ENCODE peak calls at places on chromosomes 11 and 22, in four cellular contexts. B is non-pigmented ciliary epithelial cell, F is H7, X is MV-4-11. S is an unnamed sample.

GRCh38 chr11:2212411-2213251 is 41.0 kb upstream of the TH start:
- DNase-seq in B (no peak), F (peak), X (no peak), S (no peak)

GRCh38 chr11:69772646-69773045 is 2.5 kb downstream of the FGF4 start:
- DNase-seq in B (no peak), F (peak), X (no peak), S (no peak)

GRCh38 chr22:21755855-21756284 is 20.3 kb upstream of the YPEL1 start:
- DNase-seq in B (peak), F (no peak), X (no peak), S (no peak)

GRCh38 chr22:29224859-29225410 is 19.2 kb downstream of the EMID1 start:
- DNase-seq in B (no peak), F (peak), X (no peak), S (no peak)

GRCh38 chr22:29517215-29517908 is 36.2 kb downstream of the THOC5 start:
- DNase-seq in B (no peak), F (no peak), X (no peak), S (no peak)

GRCh38 chr11:36469881-36470802 is 39.9 kb downstream of the TRAF6 start:
- DNase-seq in B (no peak), F (no peak), X (peak), S (peak)

GRCh38 chr11:279966-280761 is 2.0 kb downstream of the NLRP6 start:
- DNase-seq in B (no peak), F (peak), X (peak), S (peak)

GRCh38 chr11:113615773-113616172 is 90.3 kb downstream of the TMPRSS5 start:
- DNase-seq in B (peak), F (no peak), X (no peak), S (no peak)

GRCh38 chr11:89293966-89294679 is 116.4 kb downstream of the TYR start:
- DNase-seq in B (no peak), F (peak), X (no peak), S (no peak)

GRCh38 chr22:44892803-44893730 is 116.7 kb downstream of the PHF21B start:
- DNase-seq in B (no peak), F (peak), X (no peak), S (no peak)

GRCh38 chr11:79412761-79413160 is 28.1 kb downstream of the TENM4 start:
- DNase-seq in B (no peak), F (no peak), X (no peak), S (no peak)

GRCh38 chr11:21785351-21785750 is 407.5 kb upstream of the ANO5 start:
- DNase-seq in B (no peak), F (no peak), X (no peak), S (no peak)

GRCh38 chr22:19731736-19732135 is 8.4 kb downstream of the GP1BB start:
- DNase-seq in B (no peak), F (no peak), X (no peak), S (no peak)

GRCh38 chr22:42949159-42949558 is 65.8 kb downstream of the PACSIN2 start:
- DNase-seq in B (no peak), F (no peak), X (no peak), S (no peak)

GRCh38 chr11:22163394-22163797 is 29.5 kb upstream of the ANO5 start:
- DNase-seq in B (no peak), F (no peak), X (peak), S (no peak)

GRCh38 chr11:60343094-60343704 is 16.1 kb downstream of the MS4A6E start:
- DNase-seq in B (no peak), F (no peak), X (no peak), S (no peak)

GRCh38 chr11:33709471-33709870 is 8.8 kb upstream of the C11orf91 start:
- DNase-seq in B (no peak), F (no peak), X (no peak), S (no peak)